ENCODE peak calls at places on chromosome 21, in six cellular contexts. P is K562, G is A549, Y is HepG2, C is GM12878, F is NB4. T is an unnamed sample.

GRCh38 chr21:26389971-26390641 is 183.0 kb downstream of the CYYR1 start:
- DNase-seq in G (peak; percentile 75), C (no peak), P (no peak), Y (no peak), F (peak; percentile 14), T (peak; percentile 38)

GRCh38 chr21:37863842-37864241 is 52.4 kb downstream of the KCNJ6 start:
- DNase-seq in Y (no peak), P (peak; percentile 11), F (no peak), C (no peak), G (no peak), T (no peak)

GRCh38 chr21:38628426-38628825 is 130.1 kb upstream of the ERG start:
- DNase-seq in P (no peak), F (no peak), Y (peak; percentile 2), G (no peak), C (no peak), T (no peak)

GRCh38 chr21:38095220-38095619 is 161.6 kb upstream of the KCNJ15 start:
- DNase-seq in Y (no peak), C (no peak), G (peak; percentile 5), F (no peak), P (no peak), T (no peak)

GRCh38 chr21:25515484-25516405 is 91.5 kb downstream of the MRPL39 start:
- DNase-seq in Y (no peak), P (no peak), C (no peak), G (no peak), F (no peak), T (no peak)

GRCh38 chr21:27369234-27369633 is 402.3 kb upstream of the ADAMTS5 start:
- DNase-seq in C (no peak), G (no peak), Y (no peak), F (no peak), P (no peak), T (no peak)

GRCh38 chr21:38219049-38219628 is 37.7 kb upstream of the KCNJ15 start:
- DNase-seq in P (peak; percentile 86), Y (peak; percentile 48), G (peak; percentile 70), C (no peak), F (peak; percentile 77), T (peak; percentile 87)

GRCh38 chr21:30194701-30195299 is 21.1 kb downstream of the CLDN8 start:
- DNase-seq in G (peak; percentile 20), Y (peak; percentile 10), P (peak; percentile 53), C (no peak), F (peak; percentile 59), T (no peak)

GRCh38 chr21:44299085-44299457 is 782 bp upstream of the PFKL start:
- DNase-seq in G (no peak), C (no peak), Y (no peak), F (no peak), P (no peak), T (peak; percentile 11)

GRCh38 chr21:27476696-27477095 is 509.8 kb upstream of the ADAMTS5 start:
- DNase-seq in F (no peak), Y (no peak), G (no peak), P (no peak), C (no peak), T (peak; percentile 28)

GRCh38 chr21:40454057-40454456 is 392.9 kb downstream of the DSCAM start:
- DNase-seq in Y (no peak), G (no peak), C (no peak), P (no peak), F (no peak), T (no peak)

GRCh38 chr21:43370091-43370658 is 56.8 kb downstream of the SIK1 start:
- DNase-seq in P (no peak), F (no peak), Y (no peak), G (no peak), C (no peak), T (no peak)

GRCh38 chr21:15730484-15731242 is 881 bp downstream of the USP25 start:
- DNase-seq in G (no peak), P (peak; percentile 32), Y (no peak), F (no peak), C (no peak), T (peak; percentile 56)

GRCh38 chr21:23093259-23093658 is 2095.1 kb downstream of the NCAM2 start:
- DNase-seq in C (no peak), P (no peak), G (no peak), F (no peak), Y (no peak), T (no peak)

GRCh38 chr21:38910390-38911008 is 104.8 kb downstream of the ETS2 start:
- DNase-seq in F (no peak), C (no peak), Y (no peak), G (peak; percentile 49), P (no peak), T (no peak)

GRCh38 chr21:33980276-33980916 is 64.8 kb upstream of the ATP5PO start:
- DNase-seq in F (peak; percentile 87), Y (peak; percentile 74), P (peak; percentile 27), G (no peak), C (no peak), T (no peak)

GRCh38 chr21:14862794-14863720 is 201.7 kb downstream of the NRIP1 start:
- DNase-seq in G (no peak), C (no peak), F (no peak), Y (peak; percentile 13), P (peak; percentile 47), T (peak; percentile 31)

GRCh38 chr21:25359724-25360123 is 247.6 kb downstream of the MRPL39 start:
- DNase-seq in Y (no peak), F (no peak), P (no peak), C (no peak), G (no peak), T (peak; percentile 26)

GRCh38 chr21:27060190-27060589 is 93.3 kb upstream of the ADAMTS5 start:
- DNase-seq in P (no peak), Y (no peak), C (no peak), G (no peak), F (no peak), T (no peak)

GRCh38 chr21:32916522-32917099 is 109.1 kb upstream of the OLIG2 start:
- DNase-seq in C (no peak), Y (peak; percentile 35), P (peak; percentile 44), G (peak; percentile 9), F (peak; percentile 38), T (no peak)

GRCh38 chr21:37232274-37233018 is 34.7 kb downstream of the VPS26C start:
- DNase-seq in F (no peak), Y (no peak), G (no peak), P (no peak), C (no peak), T (no peak)

GRCh38 chr21:14418920-14419319 is 36.0 kb upstream of the HSPA13 start:
- DNase-seq in P (no peak), G (no peak), Y (no peak), C (no peak), F (no peak), T (no peak)

GRCh38 chr21:44088401-44088780 is 18.8 kb upstream of the PWP2 start:
- DNase-seq in Y (no peak), G (no peak), F (no peak), P (no peak), C (no peak), T (no peak)

GRCh38 chr21:45999581-46000181 is 18.1 kb downstream of the COL6A1 start:
- DNase-seq in Y (no peak), F (no peak), P (no peak), C (no peak), G (no peak), T (no peak)

GRCh38 chr21:46000182-46000730 is 18.7 kb downstream of the COL6A1 start:
- DNase-seq in P (no peak), C (no peak), F (no peak), Y (no peak), G (no peak), T (no peak)

GRCh38 chr21:45998871-45999580 is 17.5 kb downstream of the COL6A1 start:
- DNase-seq in C (no peak), F (no peak), P (no peak), G (no peak), Y (no peak), T (no peak)

GRCh38 chr21:46001821-46002681 is 20.5 kb downstream of the COL6A1 start:
- DNase-seq in G (no peak), C (no peak), F (no peak), P (no peak), Y (no peak), T (no peak)

GRCh38 chr21:46000731-46001641 is 19.4 kb downstream of the COL6A1 start:
- DNase-seq in P (no peak), C (no peak), Y (no peak), F (no peak), G (no peak), T (no peak)
- TF ChIP-seq MYC in P (no peak), C (no peak), Y (no peak), F (no peak), G (no peak), T (no peak)

GRCh38 chr21:31261759-31262158 is 82.3 kb downstream of the TIAM1 start:
- DNase-seq in F (no peak), P (no peak), G (no peak), C (no peak), Y (no peak), T (no peak)
- TF ChIP-seq MYC in F (no peak), P (no peak), G (no peak), C (no peak), Y (no peak), T (no peak)

GRCh38 chr21:42037943-42038342 is 27.8 kb upstream of the ZBTB21 start:
- DNase-seq in C (no peak), F (peak; percentile 14), G (no peak), Y (peak; percentile 85), P (no peak), T (no peak)
- TF ChIP-seq MYC in C (no peak), F (no peak), G (no peak), Y (peak; percentile 42), P (no peak), T (no peak)

GRCh38 chr21:35102488-35103407 is 53.6 kb upstream of the RUNX1 start:
- DNase-seq in P (peak; percentile 82), C (no peak), G (no peak), F (peak; percentile 92), Y (peak; percentile 48), T (no peak)
- TF ChIP-seq MYC in P (no peak), C (no peak), G (no peak), F (peak; percentile 12), Y (no peak), T (no peak)